ENCODE peak calls at places on chromosomes 6 and 20, in six cellular contexts. U, C, D, M, O and A are unnamed samples.

GRCh38 chr6:22411408-22412105 is 114.7 kb upstream of the PRL start:
- DNase-seq in C (no peak), D (no peak), U (no peak), M (no peak), O (no peak), A (no peak)

GRCh38 chr20:59071224-59071623 is 28.6 kb upstream of the PRELID3B start:
- DNase-seq in U (no peak), C (no peak), O (no peak), M (no peak), D (no peak), A (no peak)

GRCh38 chr20:48975955-48976354 is 54.4 kb downstream of the ARFGEF2 start:
- DNase-seq in D (no peak), M (no peak), U (no peak), C (peak; percentile 66), O (no peak), A (no peak)

GRCh38 chr20:38840894-38841470 is 35.5 kb downstream of the PPP1R16B start:
- DNase-seq in C (no peak), M (no peak), D (no peak), O (no peak), U (no peak), A (no peak)

GRCh38 chr6:25971187-25971811 is 8.7 kb downstream of the TRIM38 start:
- DNase-seq in O (no peak), C (peak; percentile 90), U (peak; percentile 29), M (peak; percentile 29), D (no peak), A (peak; percentile 63)

GRCh38 chr20:49615401-49616153 is 47.6 kb upstream of the PTGIS start:
- DNase-seq in D (no peak), M (peak; percentile 83), U (peak; percentile 62), O (no peak), C (no peak), A (no peak)

GRCh38 chr6:42727084-42727601 is 4.7 kb upstream of the PRPH2 start:
- DNase-seq in M (no peak), O (peak; percentile 18), U (no peak), D (no peak), C (peak; percentile 41), A (no peak)

GRCh38 chr6:23031986-23032385 is 462.6 kb downstream of the HDGFL1 start:
- DNase-seq in D (no peak), U (no peak), M (no peak), O (no peak), C (no peak), A (no peak)

GRCh38 chr6:36809156-36809555 is 30.1 kb downstream of the CPNE5 start:
- DNase-seq in O (no peak), U (no peak), M (no peak), C (no peak), D (no peak), A (no peak)

GRCh38 chr6:44735631-44735963 is 348.1 kb downstream of the CDC5L start:
- DNase-seq in M (peak; percentile 3), U (no peak), O (no peak), C (no peak), D (no peak), A (no peak)

GRCh38 chr6:167968091-167968490 is 29.4 kb upstream of the KIF25 start:
- DNase-seq in M (peak; percentile 9), U (peak; percentile 65), O (peak; percentile 83), D (peak; percentile 29), C (no peak), A (peak; percentile 68)

GRCh38 chr6:100378576-100378975 is 86.1 kb downstream of the SIM1 start:
- DNase-seq in C (no peak), O (no peak), U (no peak), M (no peak), D (no peak), A (no peak)

GRCh38 chr6:13250703-13251102 is 77.6 kb downstream of the TBC1D7 start:
- DNase-seq in O (no peak), U (no peak), D (no peak), C (no peak), M (no peak), A (no peak)

GRCh38 chr6:41505084-41506049 is 40.8 kb upstream of the FOXP4 start:
- DNase-seq in U (no peak), C (peak; percentile 58), M (no peak), D (no peak), O (peak; percentile 61), A (peak; percentile 32)

GRCh38 chr6:143680157-143680556 is 2.4 kb downstream of the PHACTR2 start:
- DNase-seq in O (no peak), U (no peak), C (peak; percentile 47), M (no peak), D (no peak), A (no peak)

GRCh38 chr20:19827818-19828217 is 69.8 kb downstream of the RIN2 start:
- DNase-seq in D (no peak), U (no peak), C (no peak), O (no peak), M (no peak), A (no peak)

GRCh38 chr6:3229566-3230274 is 2.3 kb upstream of the TUBB2B start:
- DNase-seq in M (no peak), D (no peak), O (peak; percentile 69), U (no peak), C (no peak), A (peak; percentile 66)

GRCh38 chr6:3228046-3228671 is 706 bp upstream of the TUBB2B start:
- DNase-seq in U (no peak), C (no peak), D (no peak), M (no peak), O (peak; percentile 87), A (peak; percentile 84)

GRCh38 chr6:3228791-3229565 is 1.5 kb upstream of the TUBB2B start:
- DNase-seq in M (no peak), O (peak; percentile 66), D (no peak), U (no peak), C (no peak), A (no peak)

GRCh38 chr6:3226422-3227362 is 761 bp downstream of the TUBB2B start:
- DNase-seq in O (peak; percentile 55), C (no peak), U (no peak), M (no peak), D (no peak), A (peak; percentile 72)

DNA sequence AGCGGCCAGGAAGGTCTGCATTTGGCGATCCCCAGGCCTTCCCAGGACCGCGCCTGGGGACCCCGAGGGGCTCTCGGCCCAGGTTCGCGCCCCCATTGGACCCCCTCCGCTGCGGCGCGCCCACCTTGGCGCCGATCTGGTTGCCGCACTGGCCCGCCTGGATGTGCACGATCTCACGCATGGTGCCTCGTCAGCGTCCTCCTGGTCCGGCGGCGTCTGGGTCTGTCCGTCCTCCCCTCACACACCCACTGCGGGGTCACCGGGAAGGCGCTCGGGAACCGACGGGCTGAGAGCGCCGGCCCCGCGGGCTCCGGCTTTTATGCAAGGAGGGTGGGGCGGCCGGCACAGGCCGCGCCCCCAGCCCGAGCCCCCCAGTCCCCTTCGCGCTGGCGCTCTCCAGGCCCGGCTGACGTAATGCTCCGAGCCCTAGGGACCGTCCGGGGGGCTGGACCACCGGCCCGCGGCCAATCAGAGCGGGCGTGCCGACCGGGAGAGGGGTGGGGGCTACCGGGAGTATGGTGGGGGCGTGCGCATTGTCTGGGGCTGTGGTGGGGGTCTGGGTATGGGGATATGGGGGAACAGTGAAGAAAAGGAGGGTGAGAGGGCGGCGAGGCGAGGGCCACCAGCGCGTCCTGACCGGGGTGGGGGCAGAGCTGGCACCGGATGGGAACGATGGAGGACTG is at the start of gene TUBB2B:
- DNase-seq in M (no peak), C (peak; percentile 18), O (peak; percentile 91), U (no peak), D (no peak), A (no peak)
- TF ChIP-seq JUN in M (no peak), C (no peak), O (peak; percentile 44), U (no peak), D (no peak), A (no peak)

GRCh38 chr20:35006009-35006408 is 50.3 kb downstream of the MYH7B start:
- DNase-seq in M (no peak), O (peak; percentile 1), U (no peak), D (no peak), C (no peak), A (no peak)
- TF ChIP-seq JUN in M (no peak), O (no peak), U (no peak), D (no peak), C (no peak), A (no peak)

GRCh38 chr6:90222724-90223198 is 73.9 kb downstream of the BACH2 start:
- DNase-seq in D (no peak), C (no peak), O (no peak), M (peak; percentile 9), U (peak; percentile 27), A (no peak)
- TF ChIP-seq JUN in D (no peak), C (no peak), O (no peak), M (no peak), U (no peak), A (peak; percentile 88)

GRCh38 chr6:150492507-150492906 is 107.2 kb upstream of the PLEKHG1 start:
- DNase-seq in C (no peak), O (peak; percentile 19), D (no peak), M (peak; percentile 13), U (no peak), A (peak; percentile 60)
- TF ChIP-seq JUN in C (no peak), O (no peak), D (no peak), M (no peak), U (no peak), A (no peak)

DNA sequence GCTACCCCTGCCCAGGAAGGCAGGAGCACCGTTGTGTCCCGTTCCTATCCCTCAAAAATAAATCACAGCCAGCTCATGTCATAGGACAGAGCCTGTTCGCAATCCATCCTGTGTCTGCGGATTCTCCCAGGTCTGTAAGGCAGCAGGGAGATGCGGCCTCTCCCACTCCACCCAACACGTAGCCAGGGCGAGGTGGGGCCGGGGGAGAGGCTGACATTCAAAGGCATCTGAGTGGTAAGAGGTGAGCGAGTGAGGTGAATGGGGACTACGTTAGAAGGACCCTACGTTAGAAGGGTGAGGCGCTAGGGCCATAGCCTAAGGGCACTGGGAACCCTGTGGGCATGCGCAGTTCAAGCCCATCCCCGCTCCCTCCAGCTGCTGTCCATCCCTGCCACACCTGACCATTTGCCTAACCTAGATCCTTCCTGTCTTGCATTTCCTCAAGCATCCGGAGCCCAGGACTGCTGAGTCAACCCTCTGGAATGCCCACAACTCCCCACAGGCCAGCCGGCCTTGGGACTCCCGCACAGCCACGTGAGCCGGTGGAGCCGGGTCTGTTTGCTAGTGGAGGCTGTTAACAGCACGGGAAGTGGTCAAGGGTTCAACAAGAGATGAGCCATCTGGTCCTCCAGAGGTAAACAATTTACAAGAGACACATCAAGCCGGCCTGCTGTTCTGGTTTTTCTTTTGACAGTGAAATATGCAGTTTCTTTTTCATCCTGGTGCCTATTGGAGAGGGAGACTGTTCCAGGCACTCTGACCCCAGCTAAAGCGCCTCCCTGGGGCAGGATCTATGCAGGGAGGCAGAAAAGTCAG is 45.9 kb downstream of the RIPOR3 start:
- DNase-seq in C (peak; percentile 55), M (peak; percentile 99), U (peak; percentile 100), D (peak; percentile 85), O (peak; percentile 77), A (peak; percentile 41)
- TF ChIP-seq JUN in C (no peak), M (peak; percentile 81), U (peak; percentile 99), D (peak; percentile 75), O (no peak), A (no peak)

GRCh38 chr6:27888576-27888975 is 23.6 kb downstream of the OR2B2 start:
- DNase-seq in U (no peak), C (no peak), D (no peak), O (no peak), M (no peak), A (no peak)

GRCh38 chr6:27879795-27880194 is 32.4 kb downstream of the OR2B2 start:
- DNase-seq in U (no peak), M (no peak), C (no peak), O (no peak), D (no peak), A (no peak)

GRCh38 chr6:27883136-27883535 is 29.1 kb downstream of the OR2B2 start:
- DNase-seq in D (no peak), M (no peak), C (no peak), U (no peak), O (no peak), A (no peak)

GRCh38 chr6:27882624-27883023 is 29.6 kb downstream of the OR2B2 start:
- DNase-seq in O (no peak), C (no peak), M (no peak), D (no peak), U (no peak), A (no peak)
- TF ChIP-seq JUN in O (no peak), C (no peak), M (no peak), D (no peak), U (no peak), A (no peak)